ENCODE peak calls at places on chromosomes 6 and 20, in six cellular contexts. X is breast epithelium, V is aorta, D is cardiac muscle cell, A is hepatocyte, Z is HCT116. S is an unnamed sample. For H3K36me3, the result is how much of the 10 kb centered on the place peaks cover.

GRCh38 chr6:121652726-121653623 is 217.5 kb downstream of the GJA1 start:
- DNase-seq in A (peak), X (no peak), V (no peak), Z (peak), D (no peak), S (peak)

GRCh38 chr20:37643400-37643799 is 50.4 kb upstream of the CTNNBL1 start:
- DNase-seq in D (no peak), A (no peak), Z (no peak), V (no peak), X (no peak), S (no peak)

GRCh38 chr6:110232456-110232855 is 52.2 kb downstream of the CDC40 start:
- DNase-seq in X (no peak), V (no peak), Z (no peak), A (no peak), D (no peak), S (no peak)

GRCh38 chr6:163457637-163458561 is 43.4 kb downstream of the QKI start:
- DNase-seq in Z (no peak), X (no peak), D (peak), A (peak), V (no peak), S (peak)

GRCh38 chr20:41989935-41990635 is 371.9 kb upstream of the CHD6 start:
- DNase-seq in Z (no peak), D (no peak), A (peak), V (no peak), X (no peak), S (no peak)

GRCh38 chr6:125821825-125822281 is 31.1 kb downstream of the NCOA7 start:
- DNase-seq in V (no peak), Z (no peak), A (peak), D (no peak), X (no peak), S (no peak)

GRCh38 chr20:49450281-49450707 is 32.2 kb downstream of the KCNB1 start:
- DNase-seq in X (no peak), Z (no peak), A (no peak), V (no peak), D (no peak), S (no peak)

GRCh38 chr6:170222498-170223471 is 68.1 kb downstream of the DLL1 start:
- DNase-seq in Z (no peak), X (no peak), D (no peak), V (peak), A (no peak), S (peak)

GRCh38 chr6:147950623-147950987 is 392.0 kb upstream of the SASH1 start:
- DNase-seq in X (no peak), A (no peak), V (no peak), Z (no peak), D (no peak), S (peak)

GRCh38 chr6:10073326-10073725 is 341.5 kb downstream of the TFAP2A start:
- DNase-seq in A (no peak), D (no peak), X (no peak), Z (no peak), V (no peak), S (no peak)

GRCh38 chr6:95017922-95018321 is 559.4 kb upstream of the MANEA start:
- DNase-seq in X (no peak), V (no peak), A (no peak), D (peak), Z (no peak), S (no peak)

GRCh38 chr6:70108230-70108629 is 194.7 kb downstream of the COL9A1 start:
- DNase-seq in D (peak), V (no peak), A (peak), Z (peak), X (no peak), S (peak)

GRCh38 chr6:68186870-68187269 is 448.2 kb upstream of the ADGRB3 start:
- DNase-seq in V (no peak), X (no peak), Z (no peak), D (no peak), A (no peak), S (no peak)

GRCh38 chr6:3788408-3789017 is 37.0 kb upstream of the PXDC1 start:
- DNase-seq in X (no peak), Z (no peak), D (no peak), V (no peak), A (peak), S (no peak)

GRCh38 chr6:7112741-7113313 is 5.1 kb downstream of the RREB1 start:
- DNase-seq in A (peak), D (peak), Z (no peak), V (no peak), X (no peak), S (peak)

GRCh38 chr6:113375950-113376846 is 480.9 kb upstream of the MARCKS start:
- DNase-seq in V (no peak), Z (no peak), A (no peak), D (no peak), X (no peak), S (peak)

GRCh38 chr6:26196846-26197683 is 109.8 kb downstream of the HFE start:
- DNase-seq in Z (peak), V (peak), X (no peak), D (peak), A (peak), S (peak)

GRCh38 chr6:12769556-12770255 is 53.1 kb downstream of the PHACTR1 start:
- DNase-seq in X (no peak), D (no peak), Z (no peak), V (no peak), A (no peak), S (no peak)

GRCh38 chr20:14830899-14831298 is 493.5 kb upstream of the FLRT3 start:
- DNase-seq in A (no peak), D (no peak), V (no peak), Z (no peak), X (no peak), S (no peak)

GRCh38 chr6:139364302-139364981 is 10.0 kb downstream of the CITED2 start:
- DNase-seq in V (no peak), X (no peak), D (peak), Z (no peak), A (peak), S (peak)

GRCh38 chr6:722608-723007 is 29.7 kb upstream of the EXOC2 start:
- DNase-seq in Z (no peak), X (no peak), V (no peak), D (no peak), A (no peak), S (no peak)

GRCh38 chr6:81727876-81728517 is 24.5 kb downstream of the TENT5A start:
- DNase-seq in Z (no peak), D (no peak), A (no peak), V (no peak), X (peak), S (peak)

GRCh38 chr6:28543671-28544131 is 18.0 kb downstream of the GPX5 start:
- DNase-seq in X (no peak), Z (no peak), V (no peak), A (peak), D (peak), S (no peak)

GRCh38 chr6:115945806-115946205 is 114.9 kb downstream of the FRK start:
- DNase-seq in A (no peak), D (no peak), Z (no peak), V (no peak), X (no peak), S (peak)

GRCh38 chr6:153108320-153108719 is 22.8 kb downstream of the RGS17 start:
- DNase-seq in A (no peak), Z (no peak), D (no peak), V (no peak), X (no peak), S (peak)
- H3K36me3 ChIP-seq in A (under half), Z (under half), D (under half), V (under half), X (under half), S (under half)

GRCh38 chr20:44945261-44945660 is 14.9 kb downstream of the TOMM34 start:
- DNase-seq in Z (no peak), V (no peak), D (no peak), X (no peak), A (no peak), S (no peak)

GRCh38 chr20:44943828-44944227 is 16.4 kb downstream of the TOMM34 start:
- DNase-seq in D (no peak), A (no peak), Z (no peak), V (no peak), X (no peak), S (no peak)

GRCh38 chr20:44938637-44939036 is 21.6 kb downstream of the TOMM34 start:
- DNase-seq in V (no peak), A (no peak), Z (no peak), X (no peak), D (no peak), S (peak)

GRCh38 chr20:44942264-44942973 is 17.8 kb downstream of the TOMM34 start:
- DNase-seq in X (no peak), A (no peak), D (peak), V (no peak), Z (no peak), S (no peak)

DNA sequence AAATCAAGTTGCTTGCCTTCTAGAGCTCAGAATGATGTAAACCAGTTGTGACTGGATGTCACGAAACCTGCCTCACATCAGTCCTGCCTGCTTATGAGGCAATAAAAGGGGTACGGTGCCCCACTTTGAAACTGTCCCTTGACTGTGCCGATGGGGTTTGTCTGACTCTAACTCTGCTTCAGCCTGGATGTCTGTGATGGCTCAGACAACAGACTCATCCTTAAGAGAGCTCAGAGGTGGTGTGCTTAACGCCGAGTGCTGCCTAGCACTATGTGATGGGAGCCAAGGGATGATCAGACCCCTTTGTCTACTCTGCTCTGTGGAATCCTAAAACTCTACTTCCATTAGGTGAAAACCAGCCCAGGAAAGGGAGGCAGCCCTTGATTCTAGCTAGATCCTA is 18.9 kb downstream of the TOMM34 start:
- DNase-seq in X (no peak), A (no peak), Z (no peak), D (no peak), V (no peak), S (no peak)
- H3K36me3 ChIP-seq in X (under half), A (under half), Z (half or more), D (under half), V (under half), S (under half)

GRCh38 chr20:13749811-13750210 is 34.9 kb downstream of the ESF1 start:
- DNase-seq in V (no peak), D (no peak), A (no peak), X (no peak), Z (no peak), S (no peak)

GRCh38 chr20:13744403-13744802 is 40.3 kb downstream of the ESF1 start:
- DNase-seq in D (no peak), Z (no peak), V (no peak), A (no peak), X (no peak), S (no peak)

GRCh38 chr20:13739726-13740649 is 44.7 kb downstream of the ESF1 start:
- DNase-seq in A (no peak), X (no peak), D (no peak), Z (no peak), V (no peak), S (no peak)

GRCh38 chr20:13741879-13742278 is 42.8 kb downstream of the ESF1 start:
- DNase-seq in D (no peak), V (no peak), Z (peak), A (no peak), X (no peak), S (no peak)

GRCh38 chr20:13745784-13746183 is 38.9 kb downstream of the ESF1 start:
- DNase-seq in V (no peak), Z (no peak), D (no peak), X (no peak), A (no peak), S (no peak)
- H3K36me3 ChIP-seq in V (under half), Z (under half), D (under half), X (under half), A (under half), S (under half)

GRCh38 chr20:63810730-63811490 is 20.2 kb downstream of the ZBTB46 start:
- DNase-seq in X (no peak), D (no peak), A (no peak), V (no peak), Z (no peak), S (no peak)
- H3K36me3 ChIP-seq in X (under half), D (under half), A (under half), V (under half), Z (under half), S (under half)

GRCh38 chr20:38754924-38755323 is 6.7 kb downstream of the ACTR5 start:
- DNase-seq in V (no peak), A (no peak), Z (no peak), D (no peak), X (no peak), S (no peak)
- H3K36me3 ChIP-seq in V (under half), A (under half), Z (half or more), D (under half), X (under half), S (under half)

GRCh38 chr6:136517002-136517401 is 33.2 kb downstream of the MAP7 start:
- DNase-seq in X (no peak), Z (no peak), D (no peak), A (no peak), V (no peak), S (peak)
- H3K36me3 ChIP-seq in X (under half), Z (under half), D (under half), A (under half), V (under half), S (under half)

DNA sequence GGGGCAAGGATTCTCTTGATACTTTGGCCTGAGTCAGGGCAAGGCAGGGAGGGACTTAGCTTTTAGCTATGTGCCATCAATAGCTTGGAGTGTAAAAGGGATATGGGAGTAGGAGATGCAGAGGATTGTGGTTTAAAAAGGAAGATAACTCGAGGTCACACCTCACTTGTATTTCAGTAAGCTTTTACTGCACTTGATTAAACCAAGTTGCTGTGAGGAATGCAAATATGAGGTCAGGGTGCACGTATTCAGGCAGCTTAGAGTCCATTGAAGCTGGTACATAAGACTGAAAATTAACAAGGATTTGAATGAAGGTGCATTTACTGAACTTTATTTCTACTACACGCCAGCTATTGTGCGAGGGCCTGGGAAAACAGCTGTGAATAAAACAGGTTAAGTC is 32.1 kb downstream of the DSTN start:
- DNase-seq in V (no peak), X (no peak), Z (no peak), D (no peak), A (no peak), S (no peak)
- H3K36me3 ChIP-seq in V (under half), X (under half), Z (under half), D (half or more), A (under half), S (under half)

S was measured in bronchial epithelial cell.